ENCODE peak calls at places on chromosomes 3 and 15, in eight cellular contexts. H is heart right ventricle; W is cardiac fibroblast; S is AG08396; R is HT1080; E is CD8-positive, alpha-beta memory T cell; X is aorta; Z is MM.1S. B is an unnamed sample.
A peak's percentile ranks its signal among the peaks of the same experiment; 100 is the strongest.

GRCh38 chr3:165820685-165821123 is 16.5 kb downstream of the BCHE start:
- DNase-seq in X (no peak), R (no peak), W (no peak), S (no peak), H (no peak), E (no peak), Z (no peak), B (no peak)

GRCh38 chr3:108114423-108115065 is 23.7 kb upstream of the CD47 start:
- DNase-seq in E (no peak), Z (no peak), S (no peak), R (no peak), H (no peak), W (no peak), X (no peak), B (no peak)

GRCh38 chr3:132730891-132731580 is 8.8 kb upstream of the NPHP3 start:
- DNase-seq in Z (peak; percentile 66), H (peak; percentile 21), R (peak; percentile 28), X (no peak), W (peak; percentile 73), E (no peak), S (peak; percentile 41), B (no peak)

GRCh38 chr3:172171396-172172075 is 132.2 kb downstream of the FNDC3B start:
- DNase-seq in R (no peak), X (no peak), E (no peak), Z (no peak), S (no peak), H (no peak), W (peak; percentile 43), B (no peak)

GRCh38 chr3:149879872-149880271 is 66.9 kb downstream of the RNF13 start:
- DNase-seq in H (peak; percentile 55), E (peak; percentile 0), X (peak; percentile 77), S (peak; percentile 26), W (peak; percentile 80), Z (peak; percentile 27), R (peak; percentile 69), B (peak; percentile 66)

GRCh38 chr3:11996500-11996899 is 7.7 kb upstream of the SYN2 start:
- DNase-seq in X (no peak), H (no peak), S (no peak), Z (no peak), R (no peak), E (no peak), W (no peak), B (no peak)

GRCh38 chr3:7630351-7630911 is 769.5 kb downstream of the GRM7 start:
- DNase-seq in H (no peak), R (peak; percentile 3), W (peak; percentile 33), X (no peak), S (no peak), E (no peak), Z (no peak), B (no peak)

GRCh38 chr15:75024102-75024636 is 779 bp downstream of the PPCDC start:
- DNase-seq in E (no peak), H (no peak), W (peak; percentile 47), R (peak; percentile 41), S (peak; percentile 35), X (peak; percentile 56), Z (peak; percentile 41), B (no peak)

GRCh38 chr15:59532770-59533379 is 78.7 kb upstream of the GCNT3 start:
- DNase-seq in R (peak; percentile 33), W (peak; percentile 67), E (peak; percentile 15), Z (peak; percentile 60), S (peak; percentile 25), H (peak; percentile 12), X (no peak), B (no peak)

GRCh38 chr3:35184775-35185174 is 454.6 kb upstream of the ARPP21 start:
- DNase-seq in Z (no peak), R (peak; percentile 53), E (no peak), X (no peak), W (peak; percentile 80), S (no peak), H (no peak), B (no peak)

GRCh38 chr3:154728285-154728684 is 298.3 kb upstream of the GPR149 start:
- DNase-seq in H (no peak), X (no peak), E (no peak), Z (no peak), S (no peak), W (no peak), R (no peak), B (no peak)

GRCh38 chr3:194397757-194398312 is 1.2 kb downstream of the GP5 start:
- DNase-seq in R (no peak), X (no peak), W (no peak), S (no peak), E (peak; percentile 61), H (no peak), Z (no peak), B (no peak)